ENCODE peak calls at places on chromosomes 16 and 17, in five cellular contexts. One of them, this sample, is unnamed.

GRCh38 chr17:32277284-32277683 is 11.7 kb downstream of the RHBDL3 start:
- DNase-seq in RWPE2: no peak
- DNase-seq in neuronal stem cell: no peak
- DNase-seq in H9: peak
- DNase-seq in neural progenitor cell: peak
- DNase-seq in this sample: no peak

GRCh38 chr17:80224098-80224497 is 3.9 kb downstream of the SLC26A11 start:
- DNase-seq in RWPE2: no peak
- DNase-seq in neuronal stem cell: no peak
- DNase-seq in neural progenitor cell: no peak
- DNase-seq in H9: no peak
- DNase-seq in this sample: no peak

GRCh38 chr17:58325976-58326468 is 2.6 kb downstream of the TSPOAP1 start:
- DNase-seq in RWPE2: no peak
- DNase-seq in neuronal stem cell: no peak
- DNase-seq in H9: no peak
- DNase-seq in neural progenitor cell: no peak
- DNase-seq in this sample: no peak

GRCh38 chr16:249431-249830 is 14.8 kb downstream of the FAM234A start:
- DNase-seq in RWPE2: no peak
- DNase-seq in neural progenitor cell: no peak
- DNase-seq in H9: no peak
- DNase-seq in neuronal stem cell: no peak
- DNase-seq in this sample: no peak

GRCh38 chr16:27205436-27206065 is 2.2 kb downstream of the KDM8 start:
- DNase-seq in neural progenitor cell: no peak
- DNase-seq in RWPE2: no peak
- DNase-seq in neuronal stem cell: no peak
- DNase-seq in H9: no peak
- DNase-seq in this sample: no peak

GRCh38 chr16:85554791-85555548 is 58.2 kb upstream of the GSE1 start:
- DNase-seq in neuronal stem cell: no peak
- DNase-seq in neural progenitor cell: peak
- DNase-seq in RWPE2: peak
- DNase-seq in H9: no peak
- DNase-seq in this sample: no peak

GRCh38 chr17:4969551-4970231 is 2.1 kb upstream of the SPAG7 start:
- DNase-seq in neuronal stem cell: no peak
- DNase-seq in H9: no peak
- DNase-seq in RWPE2: no peak
- DNase-seq in neural progenitor cell: no peak
- DNase-seq in this sample: no peak

GRCh38 chr17:81995463-81996231 is 18.2 kb downstream of the ASPSCR1 start:
- DNase-seq in H9: peak
- DNase-seq in RWPE2: no peak
- DNase-seq in neuronal stem cell: no peak
- DNase-seq in neural progenitor cell: no peak
- DNase-seq in this sample: no peak

GRCh38 chr17:10019941-10020403 is 114.9 kb upstream of the RCVRN start:
- DNase-seq in H9: no peak
- DNase-seq in RWPE2: no peak
- DNase-seq in neuronal stem cell: no peak
- DNase-seq in neural progenitor cell: peak
- DNase-seq in this sample: no peak

GRCh38 chr17:10022416-10022815 is 117.3 kb upstream of the RCVRN start:
- DNase-seq in neural progenitor cell: peak
- DNase-seq in H9: no peak
- DNase-seq in RWPE2: no peak
- DNase-seq in neuronal stem cell: no peak
- DNase-seq in this sample: no peak

GRCh38 chr17:10021239-10021638 is 116.2 kb upstream of the RCVRN start:
- DNase-seq in H9: no peak
- DNase-seq in RWPE2: no peak
- DNase-seq in neuronal stem cell: no peak
- DNase-seq in neural progenitor cell: no peak
- DNase-seq in this sample: no peak

GRCh38 chr17:10013360-10014112 is 108.5 kb upstream of the RCVRN start:
- DNase-seq in neural progenitor cell: no peak
- DNase-seq in H9: no peak
- DNase-seq in RWPE2: no peak
- DNase-seq in neuronal stem cell: no peak
- DNase-seq in this sample: no peak

DNA sequence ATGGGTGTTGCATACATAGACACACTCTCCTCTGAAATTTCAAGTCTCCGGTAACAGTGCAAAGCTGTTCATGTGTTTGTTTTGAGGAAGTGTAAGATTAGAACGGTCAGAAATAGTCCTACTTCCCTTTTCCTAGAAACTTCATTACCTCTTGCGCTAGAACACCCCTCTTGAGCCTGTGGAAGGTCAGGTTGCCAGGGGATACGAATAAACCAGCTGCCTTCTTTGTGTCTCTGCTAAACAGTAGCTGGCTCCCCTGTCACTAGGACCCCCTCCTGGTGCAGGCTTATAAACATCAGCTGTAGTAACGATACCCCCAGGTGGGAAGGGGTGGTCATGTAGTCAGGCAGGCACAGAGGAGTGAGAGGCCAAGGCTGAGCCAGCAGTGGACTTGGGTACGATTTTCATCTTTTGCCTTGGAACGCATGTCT is 113.4 kb upstream of the RCVRN start:
- DNase-seq in RWPE2: no peak
- DNase-seq in H9: no peak
- DNase-seq in neuronal stem cell: no peak
- DNase-seq in neural progenitor cell: peak
- DNase-seq in this sample: no peak
- H3K27ac ChIP-seq in RWPE2: no peak
- H3K27ac ChIP-seq in H9: no peak
- H3K27ac ChIP-seq in neuronal stem cell: no peak
- H3K27ac ChIP-seq in neural progenitor cell: no peak
- H3K27ac ChIP-seq in this sample: no peak

DNA sequence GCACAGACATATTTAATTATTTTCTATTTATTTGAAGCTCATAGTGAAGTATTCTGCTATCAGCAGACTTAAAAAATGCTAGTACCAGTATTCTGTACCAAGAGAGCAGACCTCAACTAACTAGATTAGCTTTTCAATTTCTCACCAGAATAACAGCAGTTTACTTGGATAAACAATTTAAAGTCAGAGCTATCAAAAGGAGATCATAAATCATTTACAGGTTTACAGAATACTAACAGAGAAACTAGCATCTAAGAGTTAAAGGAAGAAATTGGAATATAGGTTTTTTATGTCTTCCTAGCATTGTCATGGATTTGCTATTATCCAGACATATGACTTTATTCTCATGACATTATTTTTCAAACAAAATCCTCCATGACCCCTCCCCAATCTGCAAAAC is 3.4 kb downstream of the SPOP start:
- DNase-seq in neural progenitor cell: no peak
- DNase-seq in H9: no peak
- DNase-seq in RWPE2: no peak
- DNase-seq in neuronal stem cell: no peak
- DNase-seq in this sample: no peak
- H3K27ac ChIP-seq in neural progenitor cell: no peak
- H3K27ac ChIP-seq in H9: no peak
- H3K27ac ChIP-seq in RWPE2: no peak
- H3K27ac ChIP-seq in neuronal stem cell: no peak
- H3K27ac ChIP-seq in this sample: no peak

GRCh38 chr16:81531415-81531814 is 86.8 kb downstream of the CMIP start:
- DNase-seq in RWPE2: peak
- DNase-seq in H9: no peak
- DNase-seq in neuronal stem cell: no peak
- DNase-seq in neural progenitor cell: no peak
- DNase-seq in this sample: no peak
- H3K27ac ChIP-seq in RWPE2: peak
- H3K27ac ChIP-seq in H9: no peak
- H3K27ac ChIP-seq in neuronal stem cell: no peak
- H3K27ac ChIP-seq in neural progenitor cell: no peak
- H3K27ac ChIP-seq in this sample: no peak

GRCh38 chr16:23519282-23519681 is 9.0 kb upstream of the GGA2 start:
- DNase-seq in neural progenitor cell: no peak
- DNase-seq in RWPE2: no peak
- DNase-seq in H9: no peak
- DNase-seq in neuronal stem cell: no peak
- DNase-seq in this sample: no peak

GRCh38 chr16:23518435-23518891 is 8.2 kb upstream of the GGA2 start:
- DNase-seq in neural progenitor cell: no peak
- DNase-seq in RWPE2: no peak
- DNase-seq in H9: no peak
- DNase-seq in neuronal stem cell: no peak
- DNase-seq in this sample: no peak

GRCh38 chr16:23514381-23515152 is 4.3 kb upstream of the GGA2 start:
- DNase-seq in H9: no peak
- DNase-seq in RWPE2: no peak
- DNase-seq in neural progenitor cell: no peak
- DNase-seq in neuronal stem cell: no peak
- DNase-seq in this sample: peak

GRCh38 chr16:23516366-23517137 is 6.3 kb upstream of the GGA2 start:
- DNase-seq in H9: no peak
- DNase-seq in RWPE2: no peak
- DNase-seq in neuronal stem cell: no peak
- DNase-seq in neural progenitor cell: no peak
- DNase-seq in this sample: no peak

GRCh38 chr16:23515881-23516280 is 5.6 kb upstream of the GGA2 start:
- DNase-seq in RWPE2: no peak
- DNase-seq in neural progenitor cell: no peak
- DNase-seq in H9: no peak
- DNase-seq in neuronal stem cell: no peak
- DNase-seq in this sample: no peak
- H3K27ac ChIP-seq in RWPE2: no peak
- H3K27ac ChIP-seq in neural progenitor cell: no peak
- H3K27ac ChIP-seq in H9: no peak
- H3K27ac ChIP-seq in neuronal stem cell: no peak
- H3K27ac ChIP-seq in this sample: no peak

GRCh38 chr17:40490982-40491381 is 10.4 kb downstream of the TNS4 start:
- DNase-seq in H9: no peak
- DNase-seq in neuronal stem cell: no peak
- DNase-seq in RWPE2: no peak
- DNase-seq in neural progenitor cell: no peak
- DNase-seq in this sample: no peak
- H3K27ac ChIP-seq in H9: peak
- H3K27ac ChIP-seq in neuronal stem cell: no peak
- H3K27ac ChIP-seq in RWPE2: peak
- H3K27ac ChIP-seq in neural progenitor cell: no peak
- H3K27ac ChIP-seq in this sample: no peak

GRCh38 chr16:11835891-11836652 is 15.3 kb downstream of the RSL1D1 start:
- DNase-seq in RWPE2: no peak
- DNase-seq in neuronal stem cell: no peak
- DNase-seq in neural progenitor cell: no peak
- DNase-seq in H9: no peak
- DNase-seq in this sample: no peak
- H3K27ac ChIP-seq in RWPE2: peak
- H3K27ac ChIP-seq in neuronal stem cell: no peak
- H3K27ac ChIP-seq in neural progenitor cell: no peak
- H3K27ac ChIP-seq in H9: peak
- H3K27ac ChIP-seq in this sample: no peak

DNA sequence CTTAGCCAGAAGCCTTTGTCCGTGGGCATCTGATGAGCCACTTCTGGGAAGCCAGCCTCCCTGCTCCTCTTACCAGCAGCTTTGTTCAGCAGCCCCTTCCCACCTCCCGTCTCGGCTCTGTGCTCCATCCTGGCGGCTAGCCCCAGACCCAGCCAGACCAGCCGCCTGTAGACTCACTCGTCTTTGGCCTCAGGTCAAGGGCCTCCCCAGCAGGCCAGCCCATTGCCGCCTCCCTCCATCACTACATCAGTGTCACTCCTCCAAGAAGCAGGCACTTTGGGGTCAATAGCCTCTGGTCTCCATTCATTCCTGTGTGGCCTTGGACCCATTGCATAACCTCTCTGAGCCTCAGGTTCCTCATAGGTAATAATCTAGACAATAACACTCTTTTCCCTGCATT is 20.9 kb upstream of the CRHR1 start:
- DNase-seq in neuronal stem cell: no peak
- DNase-seq in H9: no peak
- DNase-seq in neural progenitor cell: no peak
- DNase-seq in RWPE2: no peak
- DNase-seq in this sample: no peak
- H3K27ac ChIP-seq in neuronal stem cell: no peak
- H3K27ac ChIP-seq in H9: no peak
- H3K27ac ChIP-seq in neural progenitor cell: no peak
- H3K27ac ChIP-seq in RWPE2: no peak
- H3K27ac ChIP-seq in this sample: no peak

GRCh38 chr17:66306413-66306812 is 4.0 kb downstream of the PRKCA start:
- DNase-seq in H9: no peak
- DNase-seq in RWPE2: no peak
- DNase-seq in neuronal stem cell: no peak
- DNase-seq in neural progenitor cell: no peak
- DNase-seq in this sample: peak
- H3K27ac ChIP-seq in H9: no peak
- H3K27ac ChIP-seq in RWPE2: no peak
- H3K27ac ChIP-seq in neuronal stem cell: no peak
- H3K27ac ChIP-seq in neural progenitor cell: no peak
- H3K27ac ChIP-seq in this sample: no peak